ENCODE peak calls at places on chromosomes 7 and 10, in eight cellular contexts. P is fibroblast of mammary gland; M is T-cell; D is stimulated activated CD8-positive, alpha-beta memory T cell treated with anti-CD3 and anti-CD28 coated beads, Interleukin-2, amount 100 ng/mL, for 48 hours; Y is WERI-Rb-1; L is GM12865; W is ecto neural progenitor cell; B is NCI-H524 treated with DMSO at 0.1 percent for 48 hours. Q is an unnamed sample.

GRCh38 chr10:12848439-12849173 is 152.9 kb downstream of the CCDC3 start:
- DNase-seq in D (no peak), L (no peak), M (no peak), P (no peak), Y (no peak), W (no peak), B (no peak), Q (no peak)

GRCh38 chr10:83542774-83543291 is 596.5 kb upstream of the GHITM start:
- DNase-seq in D (no peak), P (no peak), Y (peak; percentile 80), L (peak; percentile 91), M (no peak), B (no peak), W (no peak), Q (no peak)

GRCh38 chr10:114389429-114389828 is 14.9 kb downstream of the AFAP1L2 start:
- DNase-seq in L (no peak), Y (no peak), P (peak; percentile 66), B (no peak), W (no peak), D (no peak), M (no peak), Q (no peak)

GRCh38 chr10:88318803-88319202 is 264.3 kb downstream of the RNLS start:
- DNase-seq in L (peak; percentile 44), W (no peak), D (no peak), P (peak; percentile 6), B (no peak), M (no peak), Y (peak; percentile 9), Q (no peak)

GRCh38 chr10:102117391-102118159 is 2.6 kb downstream of the LDB1 start:
- DNase-seq in L (peak; percentile 56), B (no peak), Y (peak; percentile 72), P (peak; percentile 69), W (peak; percentile 75), D (peak; percentile 40), M (peak; percentile 75), Q (peak; percentile 18)

GRCh38 chr7:131522325-131522920 is 34.0 kb downstream of the PODXL start:
- DNase-seq in B (no peak), M (no peak), D (no peak), Y (no peak), W (no peak), L (peak; percentile 43), P (no peak), Q (no peak)

GRCh38 chr7:72053273-72053672 is 358.9 kb downstream of the CALN1 start:
- DNase-seq in P (no peak), Y (no peak), M (no peak), B (no peak), L (no peak), W (peak; percentile 1), D (no peak), Q (no peak)

GRCh38 chr10:127982601-127983000 is 75.7 kb downstream of the PTPRE start:
- DNase-seq in D (no peak), P (no peak), W (no peak), M (no peak), B (no peak), L (no peak), Y (no peak), Q (no peak)

GRCh38 chr10:86556933-86557649 is 35.5 kb upstream of the WAPL start:
- DNase-seq in M (no peak), D (no peak), W (no peak), B (no peak), Y (no peak), P (no peak), L (no peak), Q (no peak)

GRCh38 chr10:116768786-116769185 is 26.4 kb upstream of the HSPA12A start:
- DNase-seq in P (no peak), W (no peak), M (no peak), L (no peak), Y (no peak), B (no peak), D (no peak), Q (no peak)

GRCh38 chr10:132460691-132461090 is 63.7 kb downstream of the PWWP2B start:
- DNase-seq in L (no peak), B (no peak), M (no peak), Y (no peak), P (no peak), D (no peak), W (no peak), Q (no peak)

GRCh38 chr10:116849271-116850057 is at the start of gene ENO4:
- DNase-seq in M (no peak), L (peak; percentile 60), W (peak; percentile 93), B (peak; percentile 13), P (peak; percentile 71), D (no peak), Y (peak; percentile 94), Q (peak; percentile 61)

GRCh38 chr7:16660702-16661464 is 14.9 kb downstream of the BZW2 start:
- DNase-seq in D (no peak), W (no peak), Y (no peak), L (no peak), B (no peak), P (peak; percentile 80), M (no peak), Q (no peak)

GRCh38 chr10:62528441-62528840 is 154.3 kb downstream of the ZNF365 start:
- DNase-seq in M (no peak), Y (no peak), D (no peak), P (no peak), L (peak; percentile 80), B (no peak), W (no peak), Q (peak; percentile 46)

GRCh38 chr7:78510580-78511188 is 712.1 kb downstream of the PHTF2 start:
- DNase-seq in L (peak; percentile 44), M (no peak), Y (peak; percentile 49), B (peak; percentile 3), W (no peak), D (no peak), P (peak; percentile 52), Q (no peak)

GRCh38 chr10:94108200-94108599 is 114.5 kb downstream of the PLCE1 start:
- DNase-seq in L (no peak), W (no peak), Y (no peak), P (peak; percentile 91), B (no peak), D (no peak), M (no peak), Q (no peak)

GRCh38 chr7:106982415-106982814 is 62.1 kb upstream of the PRKAR2B start:
- DNase-seq in L (no peak), P (no peak), W (no peak), Y (no peak), M (no peak), D (no peak), B (no peak), Q (no peak)

GRCh38 chr7:26599982-26600381 is 264.4 kb downstream of the SKAP2 start:
- DNase-seq in L (no peak), P (no peak), W (no peak), B (no peak), M (no peak), D (no peak), Y (no peak), Q (no peak)

GRCh38 chr7:105304040-105304895 is 84.5 kb downstream of the SRPK2 start:
- DNase-seq in D (no peak), Y (no peak), W (no peak), P (peak; percentile 73), B (no peak), L (peak; percentile 77), M (no peak), Q (no peak)